ENCODE peak calls at places on chromosomes 1 and 21, in six cellular contexts. One of them, this sample, is unnamed.

GRCh38 chr1:161843156-161843555 is 77.0 kb downstream of the ATF6 start:
- DNase-seq in epithelial cell of prostate: no peak
- DNase-seq in HEK293T: no peak
- DNase-seq in RWPE1: no peak
- DNase-seq in HCT116: no peak
- DNase-seq in HT1080: no peak
- DNase-seq in this sample: no peak

GRCh38 chr21:45465105-45465504 is 60.1 kb downstream of the COL18A1 start:
- DNase-seq in HCT116: no peak
- DNase-seq in epithelial cell of prostate: no peak
- DNase-seq in HT1080: no peak
- DNase-seq in RWPE1: no peak
- DNase-seq in HEK293T: no peak
- DNase-seq in this sample: no peak

GRCh38 chr21:45532826-45533730 is 9.2 kb downstream of the SLC19A1 start:
- DNase-seq in HCT116: no peak
- DNase-seq in HT1080: no peak
- DNase-seq in epithelial cell of prostate: no peak
- DNase-seq in RWPE1: no peak
- DNase-seq in HEK293T: no peak
- DNase-seq in this sample: no peak

GRCh38 chr1:110477445-110477957 is 26.6 kb downstream of the PROK1 start:
- DNase-seq in epithelial cell of prostate: no peak
- DNase-seq in HT1080: no peak
- DNase-seq in RWPE1: no peak
- DNase-seq in HEK293T: peak; percentile 45
- DNase-seq in HCT116: peak; percentile 85
- DNase-seq in this sample: no peak

GRCh38 chr1:109783436-109783835 is 19.7 kb upstream of the EPS8L3 start:
- DNase-seq in HT1080: peak; percentile 68
- DNase-seq in HCT116: peak; percentile 51
- DNase-seq in epithelial cell of prostate: peak; percentile 67
- DNase-seq in HEK293T: no peak
- DNase-seq in RWPE1: peak; percentile 89
- DNase-seq in this sample: no peak

GRCh38 chr21:42461881-42462877 is 33.8 kb downstream of the RSPH1 start:
- DNase-seq in RWPE1: no peak
- DNase-seq in HT1080: no peak
- DNase-seq in HEK293T: no peak
- DNase-seq in epithelial cell of prostate: no peak
- DNase-seq in HCT116: no peak
- DNase-seq in this sample: no peak

GRCh38 chr1:238088891-238089290 is 198.2 kb upstream of the ZP4 start:
- DNase-seq in HT1080: no peak
- DNase-seq in RWPE1: peak; percentile 3
- DNase-seq in HCT116: no peak
- DNase-seq in HEK293T: no peak
- DNase-seq in epithelial cell of prostate: peak; percentile 10
- DNase-seq in this sample: no peak

GRCh38 chr1:31372961-31373896 is at the start of gene FABP3:
- DNase-seq in HCT116: no peak
- DNase-seq in HT1080: no peak
- DNase-seq in HEK293T: peak; percentile 77
- DNase-seq in RWPE1: peak; percentile 45
- DNase-seq in epithelial cell of prostate: no peak
- DNase-seq in this sample: peak; percentile 68

GRCh38 chr1:14259191-14259757 is 339.2 kb upstream of the KAZN start:
- DNase-seq in HCT116: no peak
- DNase-seq in epithelial cell of prostate: no peak
- DNase-seq in RWPE1: no peak
- DNase-seq in HT1080: no peak
- DNase-seq in HEK293T: no peak
- DNase-seq in this sample: no peak

GRCh38 chr1:98468111-98468717 is 193.3 kb upstream of the SNX7 start:
- DNase-seq in HEK293T: peak; percentile 39
- DNase-seq in epithelial cell of prostate: peak; percentile 8
- DNase-seq in HT1080: peak; percentile 52
- DNase-seq in RWPE1: peak; percentile 31
- DNase-seq in HCT116: peak; percentile 44
- DNase-seq in this sample: peak; percentile 1

GRCh38 chr1:117566556-117566955 is 39.3 kb upstream of the TENT5C start:
- DNase-seq in RWPE1: no peak
- DNase-seq in epithelial cell of prostate: no peak
- DNase-seq in HEK293T: no peak
- DNase-seq in HCT116: no peak
- DNase-seq in HT1080: no peak
- DNase-seq in this sample: no peak

GRCh38 chr1:94125551-94126514 is 4.9 kb upstream of the ABCA4 start:
- DNase-seq in HEK293T: no peak
- DNase-seq in HCT116: no peak
- DNase-seq in RWPE1: no peak
- DNase-seq in epithelial cell of prostate: no peak
- DNase-seq in HT1080: no peak
- DNase-seq in this sample: no peak

GRCh38 chr1:109773203-109773899 is 9.6 kb upstream of the EPS8L3 start:
- DNase-seq in HCT116: peak; percentile 70
- DNase-seq in HEK293T: peak; percentile 91
- DNase-seq in epithelial cell of prostate: no peak
- DNase-seq in RWPE1: peak; percentile 75
- DNase-seq in HT1080: peak; percentile 73
- DNase-seq in this sample: peak; percentile 82

GRCh38 chr1:165114022-165114888 is 242.3 kb downstream of the LMX1A start:
- DNase-seq in RWPE1: peak; percentile 32
- DNase-seq in HT1080: peak; percentile 46
- DNase-seq in HCT116: peak; percentile 44
- DNase-seq in epithelial cell of prostate: no peak
- DNase-seq in HEK293T: peak; percentile 65
- DNase-seq in this sample: peak; percentile 20

GRCh38 chr1:13828454-13829151 is 128.6 kb downstream of the PRDM2 start:
- DNase-seq in HEK293T: peak; percentile 72
- DNase-seq in HCT116: peak; percentile 43
- DNase-seq in epithelial cell of prostate: no peak
- DNase-seq in RWPE1: peak; percentile 45
- DNase-seq in HT1080: peak; percentile 15
- DNase-seq in this sample: peak; percentile 79

GRCh38 chr1:68725353-68725752 is 228.5 kb upstream of the DEPDC1 start:
- DNase-seq in epithelial cell of prostate: peak; percentile 10
- DNase-seq in HT1080: no peak
- DNase-seq in HEK293T: no peak
- DNase-seq in RWPE1: no peak
- DNase-seq in HCT116: no peak
- DNase-seq in this sample: no peak

GRCh38 chr1:230087722-230088115 is 20.7 kb downstream of the GALNT2 start:
- DNase-seq in HEK293T: no peak
- DNase-seq in epithelial cell of prostate: no peak
- DNase-seq in RWPE1: no peak
- DNase-seq in HT1080: no peak
- DNase-seq in HCT116: no peak
- DNase-seq in this sample: no peak

GRCh38 chr1:48469616-48470500 is 2.1 kb downstream of the SPATA6 start:
- DNase-seq in HEK293T: no peak
- DNase-seq in RWPE1: no peak
- DNase-seq in epithelial cell of prostate: no peak
- DNase-seq in HT1080: no peak
- DNase-seq in HCT116: no peak
- DNase-seq in this sample: no peak

GRCh38 chr1:40720493-40720892 is 29.0 kb downstream of the NFYC start:
- DNase-seq in HEK293T: no peak
- DNase-seq in RWPE1: no peak
- DNase-seq in HCT116: no peak
- DNase-seq in epithelial cell of prostate: no peak
- DNase-seq in HT1080: no peak
- DNase-seq in this sample: no peak

GRCh38 chr1:210001751-210002150 is 63.7 kb downstream of the SYT14 start:
- DNase-seq in HCT116: no peak
- DNase-seq in RWPE1: no peak
- DNase-seq in epithelial cell of prostate: no peak
- DNase-seq in HEK293T: no peak
- DNase-seq in HT1080: peak; percentile 71
- DNase-seq in this sample: no peak

GRCh38 chr21:38212716-38213115 is 44.1 kb upstream of the KCNJ15 start:
- DNase-seq in epithelial cell of prostate: no peak
- DNase-seq in HEK293T: no peak
- DNase-seq in HT1080: no peak
- DNase-seq in HCT116: no peak
- DNase-seq in RWPE1: no peak
- DNase-seq in this sample: no peak

GRCh38 chr1:58460469-58460868 is 86.1 kb downstream of the OMA1 start:
- DNase-seq in HEK293T: no peak
- DNase-seq in HT1080: peak; percentile 18
- DNase-seq in epithelial cell of prostate: no peak
- DNase-seq in RWPE1: peak; percentile 8
- DNase-seq in HCT116: no peak
- DNase-seq in this sample: no peak

GRCh38 chr1:147904726-147905125 is 2.1 kb downstream of the GJA8 start:
- DNase-seq in HT1080: no peak
- DNase-seq in HCT116: no peak
- DNase-seq in HEK293T: no peak
- DNase-seq in RWPE1: no peak
- DNase-seq in epithelial cell of prostate: no peak
- DNase-seq in this sample: peak; percentile 52

GRCh38 chr1:154179951-154180687 is 11.8 kb downstream of the TPM3 start:
- DNase-seq in RWPE1: no peak
- DNase-seq in HT1080: no peak
- DNase-seq in epithelial cell of prostate: no peak
- DNase-seq in HCT116: no peak
- DNase-seq in HEK293T: no peak
- DNase-seq in this sample: peak; percentile 50

GRCh38 chr1:225880636-225881035 is 1.5 kb downstream of the TMEM63A start:
- DNase-seq in RWPE1: no peak
- DNase-seq in HEK293T: no peak
- DNase-seq in epithelial cell of prostate: no peak
- DNase-seq in HT1080: no peak
- DNase-seq in HCT116: no peak
- DNase-seq in this sample: no peak

GRCh38 chr1:86191958-86192357 is 35.4 kb upstream of the COL24A1 start:
- DNase-seq in HCT116: no peak
- DNase-seq in RWPE1: no peak
- DNase-seq in HEK293T: no peak
- DNase-seq in epithelial cell of prostate: no peak
- DNase-seq in HT1080: no peak
- DNase-seq in this sample: no peak

GRCh38 chr1:156627313-156627880 is 8.2 kb downstream of the HAPLN2 start:
- DNase-seq in epithelial cell of prostate: no peak
- DNase-seq in HCT116: peak; percentile 39
- DNase-seq in RWPE1: no peak
- DNase-seq in HT1080: peak; percentile 55
- DNase-seq in HEK293T: peak; percentile 56
- DNase-seq in this sample: peak; percentile 63

GRCh38 chr1:42979037-42979432 is 20.4 kb upstream of the SLC2A1 start:
- DNase-seq in epithelial cell of prostate: no peak
- DNase-seq in HEK293T: no peak
- DNase-seq in HT1080: no peak
- DNase-seq in HCT116: no peak
- DNase-seq in RWPE1: no peak
- DNase-seq in this sample: no peak

GRCh38 chr1:28067523-28068090 is 20.8 kb downstream of the EYA3 start:
- DNase-seq in HCT116: no peak
- DNase-seq in epithelial cell of prostate: no peak
- DNase-seq in RWPE1: no peak
- DNase-seq in HEK293T: no peak
- DNase-seq in HT1080: no peak
- DNase-seq in this sample: no peak

GRCh38 chr1:3338725-3339070 is 115.8 kb upstream of the ARHGEF16 start:
- DNase-seq in RWPE1: no peak
- DNase-seq in HEK293T: no peak
- DNase-seq in HCT116: no peak
- DNase-seq in HT1080: no peak
- DNase-seq in epithelial cell of prostate: no peak
- DNase-seq in this sample: no peak

GRCh38 chr1:150126811-150127210 is 22.9 kb upstream of the PLEKHO1 start:
- DNase-seq in HEK293T: no peak
- DNase-seq in HCT116: no peak
- DNase-seq in HT1080: no peak
- DNase-seq in epithelial cell of prostate: no peak
- DNase-seq in RWPE1: no peak
- DNase-seq in this sample: no peak

GRCh38 chr1:160365325-160365724 is 1.5 kb upstream of the NHLH1 start:
- DNase-seq in epithelial cell of prostate: no peak
- DNase-seq in HEK293T: no peak
- DNase-seq in HT1080: no peak
- DNase-seq in RWPE1: no peak
- DNase-seq in HCT116: no peak
- DNase-seq in this sample: no peak

GRCh38 chr1:245859510-245860114 is 647.5 kb downstream of the SMYD3 start:
- DNase-seq in epithelial cell of prostate: peak; percentile 48
- DNase-seq in RWPE1: peak; percentile 31
- DNase-seq in HT1080: peak; percentile 75
- DNase-seq in HEK293T: no peak
- DNase-seq in HCT116: no peak
- DNase-seq in this sample: no peak

GRCh38 chr1:62530516-62531154 is 66.7 kb upstream of the ANGPTL3 start:
- DNase-seq in epithelial cell of prostate: no peak
- DNase-seq in HEK293T: peak; percentile 72
- DNase-seq in HCT116: no peak
- DNase-seq in RWPE1: peak; percentile 39
- DNase-seq in HT1080: peak; percentile 25
- DNase-seq in this sample: no peak

GRCh38 chr1:16727190-16728111 is 12.9 kb upstream of the RNU1-4 start:
- DNase-seq in RWPE1: peak; percentile 67
- DNase-seq in epithelial cell of prostate: peak; percentile 16
- DNase-seq in HCT116: peak; percentile 100
- DNase-seq in HT1080: peak; percentile 100
- DNase-seq in HEK293T: peak; percentile 10
- DNase-seq in this sample: peak; percentile 69

GRCh38 chr21:28336299-28336698 is 656.4 kb downstream of the LTN1 start:
- DNase-seq in epithelial cell of prostate: peak; percentile 5
- DNase-seq in HCT116: no peak
- DNase-seq in RWPE1: peak; percentile 11
- DNase-seq in HEK293T: no peak
- DNase-seq in HT1080: peak; percentile 12
- DNase-seq in this sample: no peak

GRCh38 chr1:92909321-92909720 is 51.9 kb downstream of the DIPK1A start:
- DNase-seq in epithelial cell of prostate: peak; percentile 85
- DNase-seq in HEK293T: no peak
- DNase-seq in HCT116: peak; percentile 49
- DNase-seq in RWPE1: peak; percentile 97
- DNase-seq in HT1080: peak; percentile 99
- DNase-seq in this sample: no peak

GRCh38 chr1:192263436-192263835 is 53.4 kb upstream of the RGS21 start:
- DNase-seq in HEK293T: no peak
- DNase-seq in epithelial cell of prostate: no peak
- DNase-seq in RWPE1: no peak
- DNase-seq in HCT116: no peak
- DNase-seq in HT1080: peak; percentile 52
- DNase-seq in this sample: no peak